ENCODE peak calls at places on chromosome 3, in nine cellular contexts. Y is IMR-90, G is sigmoid colon, S is A549, M is HepG2, X is heart right ventricle, D is heart left ventricle, T is cardiac fibroblast, C is hepatocyte. W is an unnamed sample.

GRCh38 chr3:106032479-106032878 is 163.7 kb upstream of the CBLB start:
- DNase-seq in Y (no peak), D (no peak), T (no peak), X (no peak), S (no peak), M (no peak), G (no peak), C (no peak), W (no peak)

GRCh38 chr3:123692041-123692440 is 107.2 kb upstream of the HACD2 start:
- DNase-seq in G (no peak), T (no peak), D (no peak), C (no peak), M (no peak), S (no peak), Y (peak; percentile 24), X (no peak), W (no peak)

GRCh38 chr3:86774082-86774691 is 216.8 kb downstream of the VGLL3 start:
- DNase-seq in D (no peak), M (peak; percentile 9), X (no peak), S (peak; percentile 49), T (peak; percentile 63), C (peak; percentile 52), Y (peak; percentile 58), G (no peak), W (no peak)

GRCh38 chr3:22371036-22371435 is 620.0 kb upstream of the ZNF385D start:
- DNase-seq in C (no peak), Y (no peak), M (no peak), G (no peak), S (no peak), X (no peak), D (no peak), T (no peak), W (no peak)

GRCh38 chr3:150407051-150407817 is 864 bp upstream of the TSC22D2 start:
- DNase-seq in D (no peak), Y (peak; percentile 22), M (no peak), X (peak; percentile 31), G (no peak), S (peak; percentile 6), C (peak; percentile 13), T (peak; percentile 76), W (no peak)

GRCh38 chr3:125055913-125056705 is at the start of gene HEG1:
- DNase-seq in Y (peak; percentile 77), D (peak; percentile 96), X (peak; percentile 93), G (peak; percentile 95), S (peak; percentile 51), C (peak; percentile 89), M (peak; percentile 55), T (peak; percentile 93), W (peak; percentile 71)

GRCh38 chr3:151604941-151605340 is 128.8 kb upstream of the AADACL2 start:
- DNase-seq in G (no peak), S (no peak), Y (no peak), X (no peak), C (no peak), M (no peak), T (peak; percentile 29), D (no peak), W (no peak)

GRCh38 chr3:23062982-23063381 is 140.1 kb upstream of the UBE2E2 start:
- DNase-seq in D (no peak), X (no peak), C (no peak), T (no peak), Y (no peak), S (no peak), M (no peak), G (no peak), W (no peak)

GRCh38 chr3:175186511-175186910 is 327.4 kb downstream of the NAALADL2 start:
- DNase-seq in C (no peak), T (no peak), Y (peak; percentile 13), X (no peak), G (no peak), D (no peak), M (no peak), S (no peak), W (no peak)

GRCh38 chr3:127182848-127183714 is 9.8 kb upstream of the PRR23E start:
- DNase-seq in X (no peak), T (no peak), D (no peak), G (peak; percentile 40), Y (no peak), C (no peak), S (no peak), M (no peak), W (no peak)

GRCh38 chr3:126151562-126152302 is 28.7 kb downstream of the ALDH1L1 start:
- DNase-seq in M (no peak), D (no peak), G (peak; percentile 48), T (no peak), X (no peak), S (no peak), Y (no peak), C (peak; percentile 1), W (no peak)

GRCh38 chr3:70042683-70043082 is 43.1 kb downstream of the SAMMSON start:
- DNase-seq in D (no peak), Y (no peak), M (no peak), X (no peak), T (no peak), G (no peak), S (no peak), C (no peak), W (no peak)

GRCh38 chr3:45616158-45616557 is 21.6 kb downstream of the LIMD1 start:
- DNase-seq in T (no peak), Y (no peak), M (no peak), D (peak; percentile 29), G (no peak), S (no peak), C (no peak), X (no peak), W (no peak)

GRCh38 chr3:32109256-32109655 is 2.8 kb downstream of the GPD1L start:
- DNase-seq in C (peak; percentile 46), X (peak; percentile 84), D (peak; percentile 95), Y (peak; percentile 39), M (no peak), G (peak; percentile 98), S (no peak), T (peak; percentile 94), W (no peak)

GRCh38 chr3:188000361-188000861 is 153.5 kb upstream of the LPP start:
- DNase-seq in G (no peak), T (no peak), Y (no peak), X (no peak), D (no peak), M (no peak), C (no peak), S (no peak), W (peak; percentile 52)

GRCh38 chr3:96750094-96750767 is 64.2 kb upstream of the EPHA6 start:
- DNase-seq in G (no peak), D (no peak), X (no peak), T (no peak), S (no peak), M (no peak), C (no peak), Y (no peak), W (no peak)

GRCh38 chr3:94210256-94210655 is 147.4 kb downstream of the NSUN3 start:
- DNase-seq in T (no peak), M (no peak), D (no peak), C (no peak), Y (no peak), S (no peak), X (no peak), G (no peak), W (no peak)

GRCh38 chr3:123410149-123410515 is 38.8 kb downstream of the ADCY5 start:
- DNase-seq in S (no peak), M (no peak), G (no peak), X (no peak), C (no peak), D (no peak), T (no peak), Y (no peak), W (no peak)

GRCh38 chr3:184040010-184040409 is 8.5 kb downstream of the HTR3D start:
- DNase-seq in G (no peak), C (peak; percentile 25), M (peak; percentile 38), D (no peak), Y (peak; percentile 47), X (no peak), T (peak; percentile 39), S (peak; percentile 45), W (no peak)

GRCh38 chr3:50610992-50611463 is 546 bp downstream of the CISH start:
- DNase-seq in Y (no peak), T (no peak), X (no peak), S (no peak), D (no peak), M (no peak), C (no peak), G (peak; percentile 84), W (no peak)

DNA sequence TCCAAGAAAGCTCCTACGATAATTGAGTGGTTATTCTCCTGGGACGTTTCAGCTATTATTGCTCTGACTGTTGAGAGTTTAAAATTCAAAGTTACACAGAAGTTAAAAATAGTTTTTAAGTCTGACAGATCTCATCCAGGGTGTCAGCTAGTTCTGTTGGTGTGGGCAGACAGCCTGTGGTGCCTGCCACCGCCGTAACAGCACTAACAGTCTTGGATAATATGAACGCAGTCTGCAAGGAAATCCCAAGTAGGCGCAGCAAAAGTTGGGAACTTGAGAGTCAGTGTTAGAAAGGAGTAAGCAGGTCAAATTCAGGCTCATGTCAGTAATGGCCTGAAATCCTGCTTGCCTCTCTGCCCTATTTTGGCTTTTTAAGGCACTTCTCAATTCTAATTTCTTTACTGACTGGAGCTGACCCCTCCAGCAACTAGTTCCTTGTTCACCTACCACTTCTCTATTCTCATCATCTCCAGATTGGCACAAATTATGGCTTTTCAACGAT is 1.7 kb downstream of the CRYBG3 start:
- DNase-seq in T (peak; percentile 23), S (no peak), Y (no peak), M (no peak), X (peak; percentile 37), D (peak; percentile 44), C (no peak), G (no peak), W (no peak)
- H3K4me3 ChIP-seq in T (peak overlapping the region; percentile 83), S (peak overlapping the region; percentile 71), Y (peak overlapping the region; percentile 83), M (peak overlapping the region; percentile 97), X (peak overlapping the region; percentile 72), D (peak overlapping the region; percentile 95), C (peak overlapping the region; percentile 89), G (peak overlapping the region; percentile 86), W (no peak overlapping the region)

GRCh38 chr3:49359623-49360022 is 1.5 kb upstream of the GPX1 start:
- DNase-seq in C (no peak), M (no peak), X (no peak), Y (peak; percentile 56), G (no peak), S (no peak), D (no peak), T (no peak), W (no peak)
- H3K4me3 ChIP-seq in C (no peak overlapping the region), M (peak overlapping the region; percentile 32), X (peak overlapping the region; percentile 72), Y (no peak overlapping the region), G (no peak overlapping the region), S (no peak overlapping the region), D (no peak overlapping the region), T (no peak overlapping the region), W (no peak overlapping the region)

GRCh38 chr3:81823882-81824395 is 62.5 kb upstream of the GBE1 start:
- DNase-seq in T (peak; percentile 9), Y (no peak), G (no peak), X (no peak), S (no peak), D (no peak), M (no peak), C (no peak), W (no peak)
- H3K4me3 ChIP-seq in T (no peak overlapping the region), Y (no peak overlapping the region), G (no peak overlapping the region), X (no peak overlapping the region), S (no peak overlapping the region), D (no peak overlapping the region), M (no peak overlapping the region), C (no peak overlapping the region), W (no peak overlapping the region)

DNA sequence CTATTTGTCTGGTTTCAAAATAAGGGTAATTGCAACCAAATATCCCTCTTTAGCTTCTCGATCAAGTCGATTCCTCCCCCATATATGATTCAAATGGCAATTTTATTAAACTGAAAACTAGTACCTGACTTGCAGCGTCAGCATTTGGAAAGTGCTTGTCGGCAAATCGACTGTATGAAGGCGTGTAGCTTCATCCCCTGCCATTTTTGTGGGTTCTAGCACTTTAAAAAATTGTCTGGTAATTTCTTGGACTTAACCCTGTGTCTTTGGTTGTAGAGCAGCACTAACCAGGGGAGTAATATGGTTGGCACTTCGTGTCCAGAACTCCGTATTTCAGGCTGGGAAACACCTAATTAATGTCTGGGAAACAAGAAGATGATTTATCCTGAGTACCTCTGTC is 573 bp downstream of the MME start:
- DNase-seq in D (no peak), Y (no peak), S (no peak), X (no peak), C (no peak), G (no peak), T (peak; percentile 34), M (no peak), W (no peak)
- H3K4me3 ChIP-seq in D (peak overlapping the region; percentile 60), Y (peak overlapping the region; percentile 65), S (no peak overlapping the region), X (peak overlapping the region; percentile 74), C (peak overlapping the region; percentile 81), G (no peak overlapping the region), T (peak overlapping the region; percentile 83), M (no peak overlapping the region), W (no peak overlapping the region)